ENCODE peak calls at places on chromosomes 6 and 20, in ten cellular contexts. V is lower lobe of right lung, R is tibial nerve, X is left ventricle myocardium inferior, Q is astrocyte of the spinal cord, J is adrenal gland, M is neural crest cell, D is nephron progenitor cell, P is BJ, F is pancreas. E is an unnamed sample.

GRCh38 chr6:139325003-139325600 is 33.3 kb upstream of the TXLNB start:
- DNase-seq in P (no peak), J (no peak), Q (no peak), M (no peak), V (no peak), X (no peak), D (no peak), F (no peak), R (no peak), E (no peak)

GRCh38 chr6:43736211-43736786 is 33.7 kb upstream of the VEGFA start:
- DNase-seq in D (no peak), R (no peak), P (no peak), V (no peak), F (no peak), M (no peak), X (no peak), J (no peak), Q (no peak), E (no peak)

GRCh38 chr6:161440299-161440698 is 166.4 kb upstream of the AGPAT4 start:
- DNase-seq in F (no peak), J (no peak), P (no peak), D (no peak), X (no peak), M (no peak), Q (no peak), V (no peak), R (no peak), E (no peak)

GRCh38 chr20:23106271-23106851 is 20.2 kb upstream of the CD93 start:
- DNase-seq in R (no peak), J (no peak), M (no peak), F (no peak), D (no peak), V (no peak), Q (no peak), X (no peak), P (no peak), E (no peak)

GRCh38 chr20:49286689-49287551 is 9.1 kb upstream of the ZNFX1 start:
- DNase-seq in R (no peak), M (no peak), J (no peak), P (no peak), X (no peak), V (no peak), F (no peak), D (no peak), Q (no peak), E (no peak)

GRCh38 chr6:3747100-3747737 is 4.3 kb downstream of the PXDC1 start:
- DNase-seq in M (no peak), F (peak; percentile 38), Q (no peak), R (no peak), J (peak; percentile 11), V (no peak), P (no peak), D (no peak), X (no peak), E (no peak)

GRCh38 chr6:88565836-88566235 is 397.6 kb downstream of the RNGTT start:
- DNase-seq in D (no peak), P (no peak), Q (no peak), J (no peak), V (no peak), X (no peak), F (no peak), M (no peak), R (no peak), E (no peak)

GRCh38 chr20:63222541-63222940 is 6.6 kb upstream of the YTHDF1 start:
- DNase-seq in V (no peak), X (no peak), Q (no peak), M (no peak), P (no peak), F (no peak), R (no peak), J (no peak), D (no peak), E (no peak)

GRCh38 chr20:43564993-43565757 is 6.3 kb downstream of the SGK2 start:
- DNase-seq in V (no peak), X (no peak), D (no peak), R (no peak), P (no peak), Q (no peak), F (no peak), M (no peak), J (no peak), E (no peak)

GRCh38 chr20:43564455-43564854 is 5.6 kb downstream of the SGK2 start:
- DNase-seq in R (no peak), Q (no peak), J (no peak), D (no peak), X (no peak), M (no peak), V (no peak), F (no peak), P (no peak), E (no peak)

GRCh38 chr20:43563991-43564390 is 5.2 kb downstream of the SGK2 start:
- DNase-seq in D (no peak), X (no peak), V (no peak), M (no peak), J (no peak), F (no peak), Q (no peak), P (no peak), R (no peak), E (no peak)

GRCh38 chr20:43565758-43566104 is 6.9 kb downstream of the SGK2 start:
- DNase-seq in D (no peak), R (no peak), F (no peak), M (no peak), X (no peak), P (no peak), V (no peak), J (no peak), Q (no peak), E (no peak)

DNA sequence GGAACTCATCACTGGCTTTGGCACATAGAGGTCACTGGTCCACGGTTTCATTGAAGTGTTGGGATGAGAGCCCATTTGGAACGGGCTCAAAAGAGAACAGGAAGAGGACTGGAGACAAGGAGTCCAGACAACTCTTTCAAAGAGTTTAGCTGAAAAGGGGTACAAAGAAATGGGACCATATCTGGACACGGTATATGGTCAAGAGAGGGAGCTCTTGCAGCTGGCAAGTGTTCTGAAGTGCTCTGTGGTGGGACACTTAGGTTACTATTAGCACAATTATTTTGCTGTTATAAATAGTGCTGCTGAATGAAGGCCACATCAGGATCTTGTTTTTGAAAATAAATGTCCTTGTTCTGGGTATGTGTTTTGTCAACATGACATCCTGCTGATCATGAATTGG is 4.6 kb downstream of the SGK2 start:
- DNase-seq in P (no peak), Q (no peak), M (no peak), R (no peak), V (no peak), D (no peak), F (no peak), J (no peak), X (no peak), E (no peak)
- TF ChIP-seq CTCF in P (peak; percentile 2), Q (peak; percentile 18), M (no peak), R (no peak), V (no peak), D (no peak), F (no peak), J (no peak), X (no peak), E (no peak)

GRCh38 chr6:12381587-12381986 is 91.4 kb downstream of the EDN1 start:
- DNase-seq in P (no peak), D (no peak), M (no peak), R (no peak), Q (peak; percentile 28), F (no peak), J (no peak), V (no peak), X (no peak), E (no peak)

GRCh38 chr6:12385316-12385715 is 95.2 kb downstream of the EDN1 start:
- DNase-seq in D (no peak), R (no peak), Q (no peak), V (no peak), X (no peak), P (no peak), M (no peak), J (no peak), F (no peak), E (no peak)

GRCh38 chr6:12383448-12383847 is 93.3 kb downstream of the EDN1 start:
- DNase-seq in P (no peak), F (no peak), D (no peak), M (no peak), X (no peak), J (no peak), Q (no peak), R (no peak), V (no peak), E (no peak)

GRCh38 chr6:12386816-12387215 is 96.7 kb downstream of the EDN1 start:
- DNase-seq in M (no peak), D (no peak), P (no peak), V (no peak), Q (peak; percentile 20), J (no peak), X (no peak), F (no peak), R (no peak), E (no peak)

GRCh38 chr6:12384417-12384912 is 94.3 kb downstream of the EDN1 start:
- DNase-seq in R (no peak), X (no peak), V (no peak), F (no peak), D (no peak), M (no peak), J (no peak), P (no peak), Q (no peak), E (no peak)
- TF ChIP-seq CTCF in R (no peak), X (no peak), V (no peak), F (no peak), D (no peak), M (no peak), J (no peak), P (no peak), Q (no peak), E (no peak)

DNA sequence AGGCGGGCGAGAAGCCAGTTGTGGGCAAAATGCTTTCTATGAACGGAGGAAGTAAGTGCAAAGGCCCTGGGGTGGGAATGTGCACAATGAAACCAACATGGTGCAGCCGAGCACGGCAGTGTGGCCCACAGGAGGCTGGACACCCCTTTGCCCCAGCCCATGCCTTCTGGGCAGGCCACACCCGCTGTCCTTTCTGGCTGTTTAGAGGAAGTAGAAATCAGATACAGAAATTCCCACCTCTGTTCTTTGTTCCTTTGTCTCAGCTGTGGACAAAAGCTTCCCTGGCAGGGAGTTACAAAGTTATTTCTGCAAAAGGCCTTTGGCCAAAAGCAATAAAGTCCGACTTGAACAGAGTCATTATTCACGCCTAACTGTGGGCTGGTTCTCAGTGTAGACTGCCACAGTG is 11.9 kb downstream of the SULF2 start:
- DNase-seq in R (no peak), M (no peak), V (peak; percentile 57), J (no peak), D (no peak), F (no peak), X (peak; percentile 52), P (no peak), Q (no peak), E (no peak)
- TF ChIP-seq CTCF in R (no peak), M (no peak), V (no peak), J (no peak), D (no peak), F (no peak), X (no peak), P (no peak), Q (no peak), E (no peak)

GRCh38 chr6:113908801-113909200 is 51.7 kb downstream of the MARCKS start:
- DNase-seq in P (no peak), F (no peak), M (no peak), R (no peak), D (no peak), X (no peak), Q (no peak), V (no peak), J (no peak), E (no peak)

GRCh38 chr6:113909224-113909856 is 52.2 kb downstream of the MARCKS start:
- DNase-seq in R (peak; percentile 42), X (no peak), M (peak; percentile 35), Q (peak; percentile 75), D (peak; percentile 34), P (no peak), J (no peak), V (no peak), F (no peak), E (no peak)

GRCh38 chr6:113901482-113901881 is 44.3 kb downstream of the MARCKS start:
- DNase-seq in F (no peak), M (no peak), V (no peak), J (no peak), D (no peak), Q (peak; percentile 25), P (no peak), X (no peak), R (no peak), E (no peak)

GRCh38 chr6:113903666-113904330 is 46.7 kb downstream of the MARCKS start:
- DNase-seq in M (no peak), F (no peak), P (peak; percentile 52), J (peak; percentile 19), D (peak; percentile 19), V (no peak), X (peak; percentile 46), Q (peak; percentile 23), R (peak; percentile 38), E (no peak)

GRCh38 chr6:113907107-113907506 is 50.0 kb downstream of the MARCKS start:
- DNase-seq in D (no peak), X (no peak), M (no peak), F (no peak), Q (no peak), V (no peak), J (no peak), R (no peak), P (no peak), E (no peak)
- TF ChIP-seq CTCF in D (no peak), X (no peak), M (no peak), F (no peak), Q (no peak), V (no peak), J (no peak), R (no peak), P (no peak), E (no peak)